ENCODE peak calls at places on chromosomes 4 and X, in five cellular contexts. P is NCI-H1092, X is coronary artery, Y is NCI-H1930, S is AG10803. D is an unnamed sample.
A peak's percentile ranks its signal among the peaks of the same experiment; 100 is the strongest.

GRCh38 chrX:51148848-51149247 is 183.8 kb upstream of the NUDT10 start:
- DNase-seq in P (no peak), X (no peak), Y (no peak), S (no peak), D (no peak)

GRCh38 chrX:91108761-91109160 is 325.9 kb upstream of the PABPC5 start:
- DNase-seq in P (no peak), X (no peak), Y (no peak), S (no peak), D (no peak)

GRCh38 chrX:338836-339400 is 20.3 kb upstream of the GTPBP6 start:
- DNase-seq in P (no peak), X (no peak), Y (no peak), S (no peak), D (no peak)

GRCh38 chrX:16658284-16658683 is 8.3 kb downstream of the S100G start:
- DNase-seq in P (no peak), X (no peak), Y (no peak), S (peak; percentile 72), D (no peak)

GRCh38 chrX:45715787-45716186 is 515.1 kb upstream of the DIPK2B start:
- DNase-seq in P (no peak), X (no peak), Y (no peak), S (peak; percentile 52), D (no peak)

GRCh38 chr4:53706422-53707032 is 115.2 kb upstream of the LNX1 start:
- DNase-seq in P (peak; percentile 15), X (no peak), Y (peak; percentile 79), S (peak; percentile 74), D (no peak)

GRCh38 chr4:180052629-180053028 is 2190.6 kb upstream of the TENM3 start:
- DNase-seq in P (no peak), X (no peak), Y (no peak), S (no peak), D (no peak)

GRCh38 chrX:56795309-56795868 is 66.3 kb downstream of the NBDY start:
- DNase-seq in P (no peak), X (peak; percentile 43), Y (no peak), S (no peak), D (no peak)

GRCh38 chr4:81758865-81759264 is 287.2 kb upstream of the RASGEF1B start:
- DNase-seq in P (no peak), X (no peak), Y (no peak), S (no peak), D (no peak)

GRCh38 chr4:62640296-62640695 is 1440.2 kb downstream of the ADGRL3 start:
- DNase-seq in P (no peak), X (no peak), Y (no peak), S (no peak), D (no peak)

GRCh38 chrX:130829526-130830515 is 73.2 kb downstream of the ENOX2 start:
- DNase-seq in P (no peak), X (no peak), Y (no peak), S (no peak), D (no peak)

GRCh38 chr4:7647932-7648812 is 213.4 kb upstream of the PSAPL1 start:
- DNase-seq in P (no peak), X (no peak), Y (no peak), S (peak; percentile 65), D (no peak)

GRCh38 chrX:135535077-135535630 is 14.7 kb downstream of the INTS6L start:
- DNase-seq in P (no peak), X (no peak), Y (no peak), S (no peak), D (no peak)

GRCh38 chrX:118569676-118570075 is 74.1 kb downstream of the DOCK11 start:
- DNase-seq in P (no peak), X (no peak), Y (no peak), S (no peak), D (peak; percentile 22)

GRCh38 chr4:107366900-107367299 is 330.8 kb upstream of the DKK2 start:
- DNase-seq in P (no peak), X (no peak), Y (no peak), S (no peak), D (no peak)

GRCh38 chr4:74109116-74109791 is 10.3 kb upstream of the CXCL2 start:
- DNase-seq in P (no peak), X (no peak), Y (no peak), S (peak; percentile 98), D (no peak)

GRCh38 chr4:163448541-163449203 is 24.9 kb downstream of the TKTL2 start:
- DNase-seq in P (no peak), X (no peak), Y (no peak), S (peak; percentile 1), D (no peak)

GRCh38 chr4:1077711-1078477 is 35.5 kb downstream of the RNF212 start:
- DNase-seq in P (no peak), X (no peak), Y (no peak), S (no peak), D (no peak)

GRCh38 chrX:53321216-53321942 is 40.0 kb upstream of the IQSEC2 start:
- DNase-seq in P (no peak), X (no peak), Y (no peak), S (no peak), D (no peak)

GRCh38 chr4:62683799-62684566 is 1483.9 kb downstream of the ADGRL3 start:
- DNase-seq in P (no peak), X (no peak), Y (no peak), S (no peak), D (no peak)

GRCh38 chrX:6029014-6029413 is 199.7 kb downstream of the NLGN4X start:
- DNase-seq in P (no peak), X (no peak), Y (no peak), S (no peak), D (no peak)

GRCh38 chr4:89486042-89486441 is 178.4 kb upstream of the GPRIN3 start:
- DNase-seq in P (no peak), X (no peak), Y (no peak), S (peak; percentile 42), D (no peak)

GRCh38 chrX:17154001-17154400 is 207.5 kb downstream of the REPS2 start:
- DNase-seq in P (no peak), X (no peak), Y (no peak), S (no peak), D (no peak)

GRCh38 chrX:48794993-48795501 is 6.8 kb upstream of the HDAC6 start:
- DNase-seq in P (no peak), X (no peak), Y (no peak), S (peak; percentile 84), D (no peak)

GRCh38 chr4:79025170-79025569 is 85.9 kb upstream of the PAQR3 start:
- DNase-seq in P (no peak), X (no peak), Y (no peak), S (no peak), D (no peak)

GRCh38 chr4:170388255-170388654 is 298.5 kb upstream of the AADAT start:
- DNase-seq in P (no peak), X (no peak), Y (no peak), S (peak; percentile 62), D (no peak)

GRCh38 chr4:20030108-20030507 is 221.6 kb upstream of the SLIT2 start:
- DNase-seq in P (no peak), X (no peak), Y (no peak), S (no peak), D (no peak)

GRCh38 chr4:162787120-162787519 is 379.6 kb downstream of the NAF1 start:
- DNase-seq in P (no peak), X (no peak), Y (no peak), S (no peak), D (no peak)